ENCODE peak calls at places on chromosomes 4 and X, in seven cellular contexts. K is hippocampal formation, B is Right ventricle myocardium superior, O is GM23248, E is T-helper 1 cell, V is Caki2, C is GM10248. S is an unnamed sample.

GRCh38 chr4:7185487-7186030 is 6.8 kb upstream of the SORCS2 start:
- DNase-seq in K (no peak), B (no peak), O (no peak), E (no peak), V (no peak), C (no peak), S (no peak)

GRCh38 chrX:119503484-119503861 is 35.2 kb downstream of the SLC25A5 start:
- DNase-seq in K (no peak), B (no peak), O (peak), E (no peak), V (no peak), C (no peak), S (no peak)

GRCh38 chr4:78753091-78753490 is 23.1 kb upstream of the BMP2K start:
- DNase-seq in K (no peak), B (no peak), O (no peak), E (no peak), V (no peak), C (no peak), S (no peak)

GRCh38 chrX:67604979-67605703 is 61.3 kb downstream of the AR start:
- DNase-seq in K (no peak), B (no peak), O (peak), E (no peak), V (peak), C (no peak), S (no peak)

GRCh38 chrX:53184836-53185235 is 40.2 kb downstream of the KDM5C start:
- DNase-seq in K (no peak), B (no peak), O (peak), E (no peak), V (no peak), C (no peak), S (no peak)

GRCh38 chr4:187604984-187605383 is 390.6 kb upstream of the ZFP42 start:
- DNase-seq in K (no peak), B (no peak), O (no peak), E (no peak), V (no peak), C (no peak), S (no peak)

GRCh38 chrX:1598021-1598875 is 6.8 kb downstream of the AKAP17A start:
- DNase-seq in K (no peak), B (no peak), O (no peak), E (no peak), V (no peak), C (peak), S (no peak)

GRCh38 chrX:142052238-142052637 is 148.5 kb downstream of the MAGEC1 start:
- DNase-seq in K (no peak), B (no peak), O (no peak), E (no peak), V (no peak), C (no peak), S (no peak)

GRCh38 chr4:18103876-18104275 is 82.3 kb upstream of the LCORL start:
- DNase-seq in K (no peak), B (no peak), O (no peak), E (no peak), V (no peak), C (no peak), S (no peak)

GRCh38 chrX:103453655-103454054 is 65.6 kb downstream of the RAB40A start:
- DNase-seq in K (no peak), B (no peak), O (peak), E (no peak), V (peak), C (no peak), S (no peak)

GRCh38 chr4:158530391-158530790 is 8.7 kb downstream of the RXFP1 start:
- DNase-seq in K (no peak), B (no peak), O (peak), E (no peak), V (no peak), C (no peak), S (no peak)

GRCh38 chr4:39472396-39472795 is 13.5 kb downstream of the LIAS start:
- DNase-seq in K (no peak), B (no peak), O (peak), E (no peak), V (no peak), C (no peak), S (no peak)

GRCh38 chrX:13627306-13627705 is 25.6 kb upstream of the TCEANC start:
- DNase-seq in K (no peak), B (no peak), O (no peak), E (no peak), V (no peak), C (no peak), S (no peak)

GRCh38 chr4:16687845-16688244 is 210.6 kb downstream of the LDB2 start:
- DNase-seq in K (no peak), B (no peak), O (no peak), E (no peak), V (no peak), C (no peak), S (no peak)

GRCh38 chrX:102651242-102651967 is at the start of gene GPRASP1:
- DNase-seq in K (peak), B (peak), O (peak), E (peak), V (no peak), C (peak), S (peak)

GRCh38 chr4:141473952-141474351 is 162.4 kb upstream of the IL15 start:
- DNase-seq in K (no peak), B (no peak), O (peak), E (no peak), V (no peak), C (no peak), S (no peak)

GRCh38 chrX:132181364-132181763 is 37.9 kb downstream of the RAP2C start:
- DNase-seq in K (peak), B (peak), O (no peak), E (no peak), V (no peak), C (no peak), S (no peak)

GRCh38 chr4:98110214-98110613 is 33.1 kb downstream of the STPG2 start:
- DNase-seq in K (no peak), B (no peak), O (no peak), E (no peak), V (no peak), C (no peak), S (no peak)

GRCh38 chr4:118836763-118837507 is 1.0 kb upstream of the SEC24D start:
- DNase-seq in K (no peak), B (no peak), O (no peak), E (no peak), V (no peak), C (no peak), S (no peak)

GRCh38 chr4:45971108-45971507 is 152.7 kb downstream of the GABRG1 start:
- DNase-seq in K (no peak), B (no peak), O (no peak), E (no peak), V (no peak), C (no peak), S (no peak)

GRCh38 chr4:150308824-150309472 is 230.7 kb downstream of the DCLK2 start:
- DNase-seq in K (no peak), B (no peak), O (peak), E (no peak), V (no peak), C (no peak), S (no peak)

GRCh38 chrX:9569875-9570274 is 105.0 kb downstream of the TBL1X start:
- DNase-seq in K (no peak), B (no peak), O (no peak), E (no peak), V (peak), C (no peak), S (no peak)

GRCh38 chr4:143407475-143407874 is 70.8 kb downstream of the GAB1 start:
- DNase-seq in K (no peak), B (no peak), O (no peak), E (no peak), V (no peak), C (no peak), S (no peak)

GRCh38 chr4:75702919-75703411 is 21.4 kb upstream of the USO1 start:
- DNase-seq in K (no peak), B (no peak), O (no peak), E (no peak), V (no peak), C (no peak), S (no peak)

GRCh38 chr4:80268081-80268823 is 1.8 kb downstream of the FGF5 start:
- DNase-seq in K (no peak), B (no peak), O (peak), E (no peak), V (no peak), C (no peak), S (no peak)

GRCh38 chr4:60450054-60450453 is 750.1 kb upstream of the ADGRL3 start:
- DNase-seq in K (no peak), B (no peak), O (no peak), E (no peak), V (no peak), C (no peak), S (no peak)

GRCh38 chr4:41256740-41257256 is at the start of gene UCHL1:
- DNase-seq in K (peak), B (peak), O (peak), E (no peak), V (peak), C (peak), S (peak)

GRCh38 chr4:76651616-76652015 is 216.6 kb downstream of the SHROOM3 start:
- DNase-seq in K (no peak), B (no peak), O (no peak), E (no peak), V (no peak), C (no peak), S (no peak)

GRCh38 chr4:169238445-169238844 is 32.3 kb downstream of the SH3RF1 start:
- DNase-seq in K (no peak), B (no peak), O (peak), E (no peak), V (no peak), C (no peak), S (no peak)

GRCh38 chrX:5117816-5118215 is 1110.9 kb downstream of the NLGN4X start:
- DNase-seq in K (no peak), B (no peak), O (no peak), E (no peak), V (no peak), C (no peak), S (no peak)

S was measured in dorsolateral prefrontal cortex.